ENCODE peak calls at places on chromosomes 13 and 19, in eight cellular contexts. Z is fibroblast of lung; S is CD8-positive, alpha-beta T cell; G is tibial nerve; K is K562; X is fibroblast of the aortic adventitia; J is esophagus squamous epithelium; V is AG10803. M is an unnamed sample.

GRCh38 chr13:33509642-33510229 is 224.2 kb upstream of the STARD13 start:
- DNase-seq in J (no peak), X (peak), K (no peak), G (no peak), V (peak), Z (peak), S (no peak), M (peak)

GRCh38 chr19:55067869-55068268 is 4.9 kb upstream of the RDH13 start:
- DNase-seq in G (no peak), V (no peak), X (no peak), Z (no peak), K (no peak), S (no peak), J (no peak), M (no peak)

GRCh38 chr13:57624565-57625435 is 6.7 kb upstream of the PCDH17 start:
- DNase-seq in Z (peak), S (no peak), V (peak), K (peak), G (no peak), X (peak), J (no peak), M (peak)

GRCh38 chr13:33349996-33350826 is 64.7 kb upstream of the STARD13 start:
- DNase-seq in V (peak), J (no peak), X (peak), K (no peak), S (no peak), Z (peak), G (peak), M (peak)

GRCh38 chr13:40023608-40024577 is 368.4 kb downstream of the COG6 start:
- DNase-seq in G (no peak), J (no peak), X (peak), Z (no peak), K (no peak), V (peak), S (no peak), M (peak)

GRCh38 chr19:16040642-16041041 is 35.7 kb upstream of the TPM4 start:
- DNase-seq in S (no peak), V (peak), K (no peak), Z (no peak), X (no peak), J (no peak), G (no peak), M (peak)

GRCh38 chr13:33497146-33497845 is 211.7 kb upstream of the STARD13 start:
- DNase-seq in X (peak), J (no peak), Z (peak), G (no peak), S (no peak), V (no peak), K (no peak), M (peak)

GRCh38 chr19:4581381-4582111 is 22.1 kb upstream of the SEMA6B start:
- DNase-seq in J (no peak), Z (peak), X (peak), K (peak), V (no peak), S (no peak), G (no peak), M (peak)

GRCh38 chr13:97568850-97569249 is 134.9 kb downstream of the RAP2A start:
- DNase-seq in Z (no peak), V (no peak), J (no peak), S (no peak), X (no peak), G (no peak), K (no peak), M (peak)

GRCh38 chr13:100694722-100695644 is 20.4 kb upstream of the TMTC4 start:
- DNase-seq in S (no peak), X (peak), K (peak), Z (peak), V (peak), G (no peak), J (no peak), M (peak)

GRCh38 chr13:52599853-52600603 is 42.2 kb upstream of the HNRNPA1L2 start:
- DNase-seq in G (no peak), K (no peak), Z (peak), S (no peak), X (no peak), V (peak), J (no peak), M (peak)

GRCh38 chr19:53647792-53648191 is 16.0 kb downstream of the DPRX start:
- DNase-seq in V (no peak), S (no peak), K (no peak), J (no peak), X (no peak), Z (no peak), G (no peak), M (no peak)

GRCh38 chr13:112713517-112714253 is 23.8 kb downstream of the ATP11A start:
- DNase-seq in V (no peak), G (no peak), J (no peak), S (no peak), Z (no peak), X (peak), K (peak), M (no peak)

GRCh38 chr13:92677571-92677970 is 549.0 kb upstream of the GPC6 start:
- DNase-seq in X (no peak), S (no peak), Z (no peak), G (no peak), K (no peak), V (no peak), J (no peak), M (no peak)

GRCh38 chr13:102774210-102774560 is 599 bp upstream of the TEX30 start:
- DNase-seq in V (no peak), G (no peak), K (peak), Z (no peak), X (no peak), J (no peak), S (no peak), M (no peak)

GRCh38 chr13:36919833-36920611 is at the start of gene SMAD9:
- DNase-seq in X (peak), G (peak), V (peak), K (peak), J (no peak), S (peak), Z (peak), M (peak)

GRCh38 chr13:27038323-27038722 is 133.3 kb downstream of the USP12 start:
- DNase-seq in G (no peak), K (no peak), J (no peak), S (no peak), X (peak), V (peak), Z (peak), M (peak)

GRCh38 chr19:1445185-1445931 is 4.6 kb upstream of the APC2 start:
- DNase-seq in V (peak), J (no peak), X (peak), Z (no peak), S (peak), G (peak), K (peak), M (peak)

GRCh38 chr13:51811920-51812328 is 8.0 kb upstream of the DHRS12 start:
- DNase-seq in S (no peak), V (no peak), Z (no peak), K (no peak), J (no peak), X (no peak), G (no peak), M (no peak)

GRCh38 chr19:41940443-41941409 is 12.5 kb upstream of the ERFL start:
- DNase-seq in V (no peak), X (no peak), Z (no peak), S (no peak), G (no peak), J (no peak), K (peak), M (no peak)

GRCh38 chr13:39273953-39274352 is 235.7 kb downstream of the NHLRC3 start:
- DNase-seq in V (peak), G (no peak), X (peak), S (no peak), J (no peak), K (no peak), Z (peak), M (peak)

GRCh38 chr19:29372921-29373797 is 152.6 kb upstream of the VSTM2B start:
- DNase-seq in J (no peak), K (no peak), G (no peak), X (no peak), Z (no peak), S (no peak), V (no peak), M (no peak)

DNA sequence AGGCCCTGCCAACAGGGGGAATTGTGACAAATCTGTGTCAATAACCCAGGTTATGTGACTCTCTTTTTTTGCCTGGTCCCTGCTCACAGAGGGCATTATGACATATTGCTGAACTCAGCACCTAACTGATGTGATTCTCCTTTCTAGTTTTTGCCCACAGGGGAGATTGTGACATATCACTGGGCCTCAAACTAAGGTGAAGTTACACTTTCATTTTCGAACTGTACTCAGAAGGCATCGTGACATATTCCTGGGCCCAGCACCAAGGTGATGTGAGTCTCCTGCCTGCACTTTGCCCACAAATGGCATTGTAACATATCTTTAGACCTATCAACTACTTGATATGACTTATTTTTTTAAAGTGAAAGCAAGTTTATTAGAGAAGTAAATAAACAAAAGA is 83.0 kb downstream of the ZNF728 start:
- DNase-seq in S (no peak), Z (no peak), G (no peak), V (no peak), X (no peak), J (no peak), K (no peak), M (no peak)
- H3K4me3 ChIP-seq in S (no peak), Z (no peak), G (no peak), V (no peak), X (no peak), J (no peak), K (no peak), M (no peak)

GRCh38 chr13:95706356-95706755 is 29.4 kb downstream of the DNAJC3 start:
- DNase-seq in J (no peak), X (no peak), Z (no peak), K (no peak), G (no peak), V (no peak), S (no peak), M (no peak)

GRCh38 chr13:95707035-95707434 is 30.1 kb downstream of the DNAJC3 start:
- DNase-seq in V (no peak), S (no peak), J (no peak), Z (no peak), G (no peak), K (no peak), X (no peak), M (no peak)

GRCh38 chr13:95707442-95708389 is 30.8 kb downstream of the DNAJC3 start:
- DNase-seq in K (no peak), J (no peak), G (no peak), Z (no peak), S (no peak), V (no peak), X (no peak), M (no peak)

GRCh38 chr13:95708390-95708774 is 31.4 kb downstream of the DNAJC3 start:
- DNase-seq in V (no peak), J (no peak), Z (no peak), G (no peak), S (no peak), K (no peak), X (no peak), M (no peak)

DNA sequence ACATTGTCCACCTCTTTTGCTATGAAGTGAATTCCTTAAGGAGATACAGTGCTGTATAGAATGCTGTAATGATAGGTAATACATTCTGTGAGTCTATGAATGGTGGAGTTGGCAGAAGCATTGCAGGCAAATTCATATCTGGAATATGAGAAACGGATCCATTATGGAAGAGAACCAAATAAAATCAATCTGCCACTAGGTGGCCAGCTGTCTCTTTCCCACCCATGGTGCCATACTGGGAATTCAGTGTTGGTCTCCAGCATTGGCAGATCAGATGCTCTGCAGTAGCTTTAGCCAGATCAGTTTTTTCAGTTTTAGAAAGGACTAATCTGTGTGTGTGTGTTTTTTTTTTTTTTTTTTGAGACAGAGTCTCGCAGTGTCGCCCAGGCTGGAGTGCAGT is 27.6 kb downstream of the DNAJC3 start:
- DNase-seq in Z (no peak), G (no peak), X (no peak), K (peak), V (no peak), S (no peak), J (no peak), M (no peak)
- TF ChIP-seq CTCF in Z (peak), G (no peak), X (no peak), K (peak), V (no peak), S (no peak), J (no peak), M (peak)

GRCh38 chr13:23695711-23696512 is 125.7 kb downstream of the TNFRSF19 start:
- DNase-seq in K (no peak), X (no peak), J (peak), S (peak), V (no peak), G (no peak), Z (no peak), M (no peak)
- H3K4me3 ChIP-seq in K (no peak), X (no peak), J (peak), S (peak), V (no peak), G (no peak), Z (no peak), M (no peak)

DNA sequence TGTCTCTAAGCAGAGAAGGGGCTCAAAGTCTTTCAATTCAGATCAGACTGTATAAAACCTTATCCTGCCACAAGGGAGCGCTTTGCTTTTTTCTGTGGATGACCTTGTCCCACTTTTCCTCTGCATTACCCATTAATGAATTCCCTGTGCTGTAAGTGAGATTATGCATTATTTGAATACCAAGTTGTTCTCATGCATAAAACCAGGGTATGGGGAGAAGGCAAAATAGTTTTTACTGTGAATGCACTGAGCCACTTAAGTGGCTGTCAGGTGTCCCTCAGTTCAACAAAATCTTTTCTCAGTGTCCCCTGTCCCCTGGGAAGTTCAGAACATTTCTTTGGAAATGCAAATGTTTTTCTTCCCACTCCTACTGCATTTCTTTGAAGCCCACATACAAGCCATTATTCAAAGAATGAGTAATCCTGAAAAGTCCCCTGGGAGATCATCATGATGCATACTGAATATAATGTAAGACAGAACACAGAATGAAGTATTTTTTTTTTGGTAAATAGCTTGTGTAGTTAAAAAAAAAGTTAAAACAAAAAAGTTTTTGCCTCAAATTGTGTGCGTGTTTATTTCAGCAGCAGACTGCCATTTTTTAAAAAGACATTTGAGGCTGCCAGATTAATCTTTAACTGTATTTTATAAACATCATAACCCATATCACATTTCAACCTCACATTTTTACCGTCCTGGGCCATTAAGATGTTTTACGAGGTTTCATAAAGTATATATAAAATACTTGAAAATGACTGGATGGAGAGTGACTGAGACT is 506.7 kb upstream of the PCDH9 start:
- DNase-seq in G (no peak), V (peak), J (no peak), K (no peak), X (peak), S (no peak), Z (peak), M (peak)
- TF ChIP-seq CTCF in G (no peak), V (peak), J (no peak), K (peak), X (no peak), S (no peak), Z (peak), M (no peak)

GRCh38 chr13:32040689-32041088 is 9.1 kb downstream of the FRY start:
- DNase-seq in G (no peak), S (no peak), X (no peak), V (no peak), K (no peak), J (no peak), Z (no peak), M (no peak)
- H3K4me3 ChIP-seq in G (no peak), S (no peak), X (no peak), V (no peak), K (no peak), J (no peak), Z (no peak), M (no peak)

DNA sequence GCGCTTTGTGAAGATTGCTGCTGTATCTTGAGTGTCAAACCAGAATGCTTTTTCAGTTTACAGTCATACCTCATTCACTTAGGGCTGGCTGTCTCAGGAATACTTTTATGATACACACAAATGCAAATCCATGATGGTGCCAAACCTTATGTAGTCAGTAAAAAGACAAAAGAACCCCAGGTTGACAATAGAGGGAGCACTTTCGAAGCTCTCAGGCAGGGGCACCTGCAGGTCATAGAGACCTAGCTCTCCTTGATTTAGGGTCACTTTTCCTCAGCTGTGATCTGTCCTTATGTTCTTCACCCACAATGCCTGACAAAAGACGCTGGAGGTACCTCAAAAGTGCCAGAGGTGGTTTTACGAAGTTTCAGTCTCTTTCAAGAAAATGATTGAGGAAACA is 172.2 kb downstream of the DNAJC15 start:
- DNase-seq in K (no peak), V (no peak), Z (no peak), J (no peak), S (no peak), X (no peak), G (no peak), M (no peak)
- TF ChIP-seq CTCF in K (no peak), V (no peak), Z (peak), J (no peak), S (no peak), X (no peak), G (no peak), M (peak)

GRCh38 chr13:46388308-46388707 is 1.3 kb upstream of the RUBCNL start:
- DNase-seq in V (no peak), K (no peak), S (no peak), X (no peak), Z (no peak), J (no peak), G (no peak), M (no peak)

GRCh38 chr13:46386996-46387851 is at the start of gene RUBCNL:
- DNase-seq in S (no peak), V (peak), G (no peak), K (peak), X (no peak), Z (peak), J (no peak), M (no peak)

GRCh38 chr13:46388846-46389245 is 1.8 kb upstream of the RUBCNL start:
- DNase-seq in K (no peak), S (no peak), X (no peak), Z (no peak), G (no peak), J (no peak), V (no peak), M (no peak)

GRCh38 chr13:46385946-46386345 is 1.1 kb downstream of the RUBCNL start:
- DNase-seq in G (no peak), J (no peak), X (no peak), K (no peak), Z (no peak), V (no peak), S (no peak), M (no peak)

DNA sequence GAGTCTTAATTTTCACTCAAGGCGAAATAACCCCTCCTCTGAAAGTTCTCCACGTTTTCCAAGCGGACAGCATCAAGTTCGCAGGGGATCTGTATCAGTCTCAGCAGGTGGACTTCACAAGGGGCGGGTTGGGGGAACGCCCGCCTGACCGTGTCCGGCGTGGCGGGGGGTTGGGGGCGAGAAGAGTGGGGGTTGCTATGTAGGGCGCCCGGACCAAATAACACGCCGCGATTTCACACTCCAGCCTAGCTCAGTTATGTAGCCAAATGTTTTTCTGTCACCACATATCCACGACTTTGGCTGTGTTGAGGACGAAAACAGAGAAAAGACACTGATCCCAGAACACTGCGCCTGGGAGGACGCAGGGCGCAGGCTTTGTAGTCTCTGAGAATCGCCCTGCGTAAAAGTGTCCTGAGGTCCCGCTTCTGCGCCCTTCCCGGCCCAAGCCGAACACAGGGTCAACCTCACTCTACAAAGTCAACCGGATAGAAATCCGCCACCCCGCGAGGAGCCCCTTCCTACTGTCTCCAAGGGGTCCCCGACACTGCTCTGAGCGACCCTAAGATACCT is 541 bp downstream of the RUBCNL start:
- DNase-seq in K (no peak), V (peak), G (no peak), Z (no peak), X (no peak), S (no peak), J (no peak), M (no peak)
- H3K4me3 ChIP-seq in K (no peak), V (peak), G (peak), Z (peak), X (peak), S (peak), J (peak), M (peak)

M was measured in cardiac fibroblast.